ENCODE peak calls at places on chromosomes 2 and 18, in seven cellular contexts. F is Panc1, C is sigmoid colon, S is GM23338, H is transverse colon, P is breast epithelium, K is K562. R is an unnamed sample.

GRCh38 chr2:9738718-9739496 is 104.4 kb upstream of the TAF1B start:
- DNase-seq in F (no peak), C (no peak), S (no peak), H (peak; percentile 68), P (no peak), K (no peak), R (no peak)

GRCh38 chr2:170812716-170813585 is 3.7 kb upstream of the GAD1 start:
- DNase-seq in F (no peak), C (no peak), S (peak; percentile 97), H (no peak), P (peak; percentile 37), K (peak; percentile 64), R (peak; percentile 91)

GRCh38 chr18:27249933-27250332 is 64.8 kb upstream of the CHST9 start:
- DNase-seq in F (no peak), C (no peak), S (no peak), H (no peak), P (no peak), K (no peak), R (no peak)

GRCh38 chr2:157793053-157793612 is 83.0 kb downstream of the ACVR1 start:
- DNase-seq in F (no peak), C (no peak), S (no peak), H (no peak), P (no peak), K (no peak), R (no peak)

GRCh38 chr2:10047616-10048500 is 4.5 kb downstream of the KLF11 start:
- DNase-seq in F (no peak), C (no peak), S (no peak), H (no peak), P (no peak), K (no peak), R (no peak)

GRCh38 chr2:17610521-17610920 is 70.0 kb downstream of the VSNL1 start:
- DNase-seq in F (no peak), C (no peak), S (no peak), H (no peak), P (no peak), K (no peak), R (no peak)

GRCh38 chr2:223834431-223834830 is 3.0 kb downstream of the AP1S3 start:
- DNase-seq in F (no peak), C (no peak), S (no peak), H (no peak), P (no peak), K (no peak), R (no peak)

GRCh38 chr18:59737776-59738295 is 40.6 kb upstream of the CCBE1 start:
- DNase-seq in F (no peak), C (no peak), S (no peak), H (no peak), P (no peak), K (no peak), R (no peak)

GRCh38 chr18:58315041-58315440 is 271.0 kb downstream of the NEDD4L start:
- DNase-seq in F (no peak), C (no peak), S (no peak), H (no peak), P (no peak), K (no peak), R (no peak)

DNA sequence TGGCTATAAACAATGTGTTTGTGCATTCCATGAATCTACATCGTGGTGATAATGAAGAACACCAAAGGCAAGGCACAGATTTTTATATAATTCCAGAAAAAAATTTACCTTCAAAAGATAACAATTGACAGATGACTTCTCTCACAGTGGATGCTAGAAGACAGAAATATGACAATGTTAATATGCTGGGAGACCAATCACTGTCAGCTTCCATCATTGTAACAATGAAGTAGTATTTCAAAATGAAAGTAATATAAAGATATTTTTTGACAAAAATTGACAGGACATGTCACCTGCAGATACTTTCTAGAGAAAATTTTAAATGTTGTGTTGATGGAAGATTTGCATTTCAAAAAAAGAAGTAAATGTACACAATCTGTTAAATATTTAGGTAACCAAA is 1925.9 kb upstream of the LRRTM1 start:
- DNase-seq in F (no peak), C (no peak), S (no peak), H (no peak), P (no peak), K (no peak), R (no peak)
- TF ChIP-seq POLR2AphosphoS5 in F (no peak), C (no peak), S (no peak), H (no peak), P (no peak), K (no peak), R (no peak)

GRCh38 chr18:54254265-54254758 is 15.0 kb upstream of the POLI start:
- DNase-seq in F (no peak), C (no peak), S (peak; percentile 8), H (no peak), P (no peak), K (no peak), R (no peak)
- TF ChIP-seq POLR2AphosphoS5 in F (no peak), C (no peak), S (no peak), H (no peak), P (no peak), K (no peak), R (no peak)

DNA sequence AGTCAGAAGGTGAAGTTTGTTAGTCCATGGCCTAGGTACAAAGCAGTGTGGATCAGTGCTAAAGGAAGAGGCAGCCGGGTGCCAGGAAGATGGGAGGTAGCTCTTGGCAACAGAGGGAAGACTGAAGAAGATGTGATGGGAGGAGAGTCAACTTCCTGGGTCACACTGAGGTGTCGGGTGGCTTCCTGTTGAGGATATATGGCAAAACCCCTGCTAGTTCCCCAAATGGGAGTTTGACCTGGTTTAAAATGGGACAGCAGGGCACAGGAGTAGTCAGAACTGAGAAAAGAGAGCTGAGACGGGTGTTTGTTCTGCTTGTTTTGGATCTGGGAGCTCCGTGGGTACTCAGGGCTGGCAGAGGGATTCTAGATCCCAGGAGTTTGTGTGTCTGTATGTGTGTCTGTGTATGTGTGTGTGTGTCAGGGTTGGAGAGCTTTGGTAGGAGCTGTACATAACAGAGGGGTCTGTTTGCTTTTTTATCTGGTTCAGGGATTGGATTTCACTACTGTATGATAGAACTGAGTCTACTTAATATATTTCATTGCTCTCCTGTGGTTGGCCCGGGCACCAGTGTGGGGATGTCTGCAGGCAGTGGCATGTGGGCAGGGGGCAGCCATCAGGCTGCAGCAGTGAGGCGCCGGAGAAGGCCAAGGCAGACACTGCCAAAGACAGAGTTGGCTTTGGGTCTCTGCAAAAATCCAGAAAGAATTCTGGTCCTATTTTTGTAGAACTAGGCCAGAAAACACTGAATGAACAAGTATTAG is 17.1 kb downstream of the MXD1 start:
- DNase-seq in F (no peak), C (no peak), S (no peak), H (no peak), P (no peak), K (no peak), R (no peak)
- TF ChIP-seq POLR2AphosphoS5 in F (no peak), C (no peak), S (no peak), H (no peak), P (no peak), K (no peak), R (no peak)

DNA sequence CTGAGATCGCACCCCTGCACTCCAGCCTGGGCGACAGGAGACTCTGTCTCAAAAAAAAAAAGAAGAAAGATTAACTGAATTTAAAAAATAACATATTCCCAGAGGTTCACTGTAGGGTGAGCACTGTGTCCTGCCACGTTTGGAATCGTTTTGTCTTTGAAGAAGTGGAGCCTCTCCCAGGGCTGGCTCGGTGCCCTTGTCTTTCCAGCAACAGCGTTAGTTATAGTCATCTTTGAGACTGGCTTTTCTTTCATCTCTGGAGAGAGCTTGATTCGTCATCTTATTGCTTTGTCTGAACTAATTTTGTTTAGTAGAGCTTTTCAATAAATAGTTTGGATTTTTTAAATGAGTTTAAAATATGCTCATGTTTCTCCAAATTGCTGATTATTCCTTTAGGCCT is 50.5 kb downstream of the IMPA2 start:
- DNase-seq in F (no peak), C (peak; percentile 92), S (no peak), H (peak; percentile 41), P (peak; percentile 53), K (no peak), R (no peak)
- TF ChIP-seq POLR2AphosphoS5 in F (no peak), C (peak; percentile 14), S (no peak), H (no peak), P (no peak), K (no peak), R (no peak)

DNA sequence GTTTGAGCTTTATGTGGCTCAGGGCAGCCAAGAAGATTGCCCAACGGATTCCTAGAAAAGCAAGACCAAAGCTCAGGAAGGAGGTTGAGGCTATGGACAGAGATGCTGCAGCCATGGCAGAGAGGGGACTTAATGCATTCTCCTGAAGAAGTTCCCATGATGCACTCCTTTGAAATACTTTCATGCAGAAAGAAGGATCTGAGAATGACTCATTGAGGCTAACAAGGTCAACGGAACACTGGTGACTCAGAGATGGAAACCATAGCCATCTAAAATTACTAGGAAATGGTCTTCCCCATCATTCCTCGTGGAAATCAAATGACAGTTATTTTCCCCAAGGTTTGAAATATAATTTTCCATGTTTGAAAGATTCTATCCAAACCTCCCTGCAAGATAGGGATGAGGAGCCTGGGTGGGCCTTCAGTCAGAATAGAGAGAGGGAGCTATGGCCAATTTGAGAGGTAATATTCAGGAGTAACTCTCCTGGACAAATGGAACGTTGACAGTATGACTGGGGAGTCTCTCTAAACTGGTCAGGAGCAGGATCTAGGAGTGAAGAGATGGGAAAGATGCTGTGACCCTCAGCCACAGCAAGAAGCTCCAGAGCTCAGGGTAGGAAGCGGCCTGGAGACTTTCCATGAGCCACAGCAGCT is 63.0 kb downstream of the REEP1 start:
- DNase-seq in F (no peak), C (no peak), S (no peak), H (no peak), P (no peak), K (no peak), R (no peak)
- TF ChIP-seq POLR2AphosphoS5 in F (no peak), C (no peak), S (no peak), H (no peak), P (no peak), K (no peak), R (no peak)

GRCh38 chr2:96164459-96165184 is 19.4 kb upstream of the DUSP2 start:
- DNase-seq in F (no peak), C (peak; percentile 51), S (peak; percentile 61), H (peak; percentile 48), P (no peak), K (no peak), R (no peak)
- TF ChIP-seq POLR2AphosphoS5 in F (no peak), C (no peak), S (no peak), H (no peak), P (no peak), K (no peak), R (no peak)

GRCh38 chr18:47054369-47054768 is 18.9 kb upstream of the ELOA2 start:
- DNase-seq in F (no peak), C (no peak), S (no peak), H (no peak), P (no peak), K (no peak), R (no peak)
- TF ChIP-seq POLR2AphosphoS5 in F (no peak), C (no peak), S (no peak), H (no peak), P (no peak), K (no peak), R (no peak)

DNA sequence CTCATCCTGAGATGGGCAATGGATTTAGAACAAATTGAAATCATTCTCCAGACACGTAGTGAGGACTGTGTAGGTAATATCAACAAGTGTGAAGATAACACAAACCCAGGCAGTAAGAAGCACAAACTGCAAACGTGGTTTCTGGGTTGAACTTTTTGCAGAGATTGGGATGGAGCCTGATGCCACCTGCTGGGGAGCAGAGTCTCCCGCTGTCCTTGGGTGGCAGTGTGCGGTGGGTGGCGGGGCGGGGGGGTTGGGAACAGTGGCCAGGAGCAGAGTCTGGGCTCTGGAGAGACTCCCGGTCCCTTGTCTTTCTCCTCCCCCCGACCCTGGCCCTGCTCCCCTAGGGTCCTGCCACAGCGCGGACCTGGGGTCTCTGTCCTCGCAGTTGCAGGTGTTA is 19.5 kb downstream of the TRAF3IP1 start:
- DNase-seq in F (no peak), C (no peak), S (no peak), H (peak; percentile 26), P (no peak), K (no peak), R (no peak)
- TF ChIP-seq POLR2AphosphoS5 in F (no peak), C (no peak), S (no peak), H (no peak), P (no peak), K (no peak), R (no peak)

R was measured in SK-N-MC.